ENCODE peak calls at places on chromosomes 11 and 22, in ten cellular contexts. One of them, this sample, is unnamed.

GRCh38 chr22:29379258-29379657 is 9.1 kb downstream of the AP1B1 start:
- DNase-seq in mammary epithelial cell: no peak
- DNase-seq in fibroblast of lung: no peak
- DNase-seq in HCT116: no peak
- DNase-seq in GM23338: no peak
- DNase-seq in PC-3: no peak
- DNase-seq in MM.1S: no peak
- DNase-seq in keratinocyte: no peak
- DNase-seq in GM23248: no peak
- DNase-seq in H1: no peak
- DNase-seq in this sample: no peak

GRCh38 chr11:44030276-44030932 is 17.4 kb upstream of the ACCSL start:
- DNase-seq in mammary epithelial cell: no peak
- DNase-seq in fibroblast of lung: peak
- DNase-seq in HCT116: no peak
- DNase-seq in GM23338: peak
- DNase-seq in PC-3: no peak
- DNase-seq in MM.1S: no peak
- DNase-seq in keratinocyte: no peak
- DNase-seq in GM23248: peak
- DNase-seq in H1: peak
- DNase-seq in this sample: no peak

GRCh38 chr11:115497303-115497702 is 6.9 kb downstream of the CADM1 start:
- DNase-seq in mammary epithelial cell: no peak
- DNase-seq in fibroblast of lung: peak
- DNase-seq in HCT116: no peak
- DNase-seq in GM23338: no peak
- DNase-seq in PC-3: no peak
- DNase-seq in MM.1S: peak
- DNase-seq in keratinocyte: no peak
- DNase-seq in GM23248: no peak
- DNase-seq in H1: no peak
- DNase-seq in this sample: no peak

GRCh38 chr11:114260077-114260476 is 36.1 kb upstream of the NNMT start:
- DNase-seq in mammary epithelial cell: no peak
- DNase-seq in fibroblast of lung: no peak
- DNase-seq in HCT116: no peak
- DNase-seq in GM23338: no peak
- DNase-seq in PC-3: no peak
- DNase-seq in MM.1S: no peak
- DNase-seq in keratinocyte: no peak
- DNase-seq in GM23248: no peak
- DNase-seq in H1: no peak
- DNase-seq in this sample: no peak

GRCh38 chr22:32518848-32519247 is 44.2 kb downstream of the FBXO7 start:
- DNase-seq in mammary epithelial cell: no peak
- DNase-seq in fibroblast of lung: no peak
- DNase-seq in HCT116: peak
- DNase-seq in GM23338: peak
- DNase-seq in PC-3: peak
- DNase-seq in MM.1S: no peak
- DNase-seq in keratinocyte: peak
- DNase-seq in GM23248: no peak
- DNase-seq in H1: no peak
- DNase-seq in this sample: peak

GRCh38 chr22:35299217-35299716 is 427 bp upstream of the TOM1 start:
- DNase-seq in mammary epithelial cell: no peak
- DNase-seq in fibroblast of lung: peak
- DNase-seq in HCT116: no peak
- DNase-seq in GM23338: no peak
- DNase-seq in PC-3: no peak
- DNase-seq in MM.1S: peak
- DNase-seq in keratinocyte: no peak
- DNase-seq in GM23248: peak
- DNase-seq in H1: no peak
- DNase-seq in this sample: no peak

GRCh38 chr11:74683279-74683871 is 47.9 kb downstream of the CHRDL2 start:
- DNase-seq in mammary epithelial cell: no peak
- DNase-seq in fibroblast of lung: no peak
- DNase-seq in HCT116: no peak
- DNase-seq in GM23338: peak
- DNase-seq in PC-3: no peak
- DNase-seq in MM.1S: no peak
- DNase-seq in keratinocyte: no peak
- DNase-seq in GM23248: peak
- DNase-seq in H1: peak
- DNase-seq in this sample: no peak

GRCh38 chr22:43449205-43449830 is 37.5 kb downstream of the MPPED1 start:
- DNase-seq in mammary epithelial cell: no peak
- DNase-seq in fibroblast of lung: no peak
- DNase-seq in HCT116: no peak
- DNase-seq in GM23338: peak
- DNase-seq in PC-3: no peak
- DNase-seq in MM.1S: no peak
- DNase-seq in keratinocyte: no peak
- DNase-seq in GM23248: no peak
- DNase-seq in H1: no peak
- DNase-seq in this sample: no peak

GRCh38 chr11:58731819-58732218 is at the start of gene GLYAT:
- DNase-seq in mammary epithelial cell: no peak
- DNase-seq in fibroblast of lung: no peak
- DNase-seq in HCT116: no peak
- DNase-seq in GM23338: no peak
- DNase-seq in PC-3: no peak
- DNase-seq in MM.1S: no peak
- DNase-seq in keratinocyte: no peak
- DNase-seq in GM23248: no peak
- DNase-seq in H1: no peak
- DNase-seq in this sample: no peak

GRCh38 chr11:19892387-19892786 is 179.8 kb downstream of the NAV2 start:
- DNase-seq in mammary epithelial cell: peak
- DNase-seq in fibroblast of lung: peak
- DNase-seq in HCT116: no peak
- DNase-seq in GM23338: no peak
- DNase-seq in PC-3: peak
- DNase-seq in MM.1S: no peak
- DNase-seq in keratinocyte: no peak
- DNase-seq in GM23248: peak
- DNase-seq in H1: no peak
- DNase-seq in this sample: peak

GRCh38 chr11:64239662-64240466 is 1.0 kb upstream of the FKBP2 start:
- DNase-seq in mammary epithelial cell: no peak
- DNase-seq in fibroblast of lung: no peak
- DNase-seq in HCT116: no peak
- DNase-seq in GM23338: no peak
- DNase-seq in PC-3: no peak
- DNase-seq in MM.1S: no peak
- DNase-seq in keratinocyte: no peak
- DNase-seq in GM23248: no peak
- DNase-seq in H1: no peak
- DNase-seq in this sample: no peak

GRCh38 chr11:24134879-24135588 is 361.8 kb upstream of the LUZP2 start:
- DNase-seq in mammary epithelial cell: no peak
- DNase-seq in fibroblast of lung: no peak
- DNase-seq in HCT116: no peak
- DNase-seq in GM23338: no peak
- DNase-seq in PC-3: no peak
- DNase-seq in MM.1S: no peak
- DNase-seq in keratinocyte: no peak
- DNase-seq in GM23248: no peak
- DNase-seq in H1: no peak
- DNase-seq in this sample: no peak

GRCh38 chr11:104625246-104625645 is 273.0 kb downstream of the CASP12 start:
- DNase-seq in mammary epithelial cell: peak
- DNase-seq in fibroblast of lung: peak
- DNase-seq in HCT116: no peak
- DNase-seq in GM23338: no peak
- DNase-seq in PC-3: peak
- DNase-seq in MM.1S: no peak
- DNase-seq in keratinocyte: no peak
- DNase-seq in GM23248: peak
- DNase-seq in H1: no peak
- DNase-seq in this sample: no peak

GRCh38 chr11:92941676-92942571 is 27.5 kb upstream of the MTNR1B start:
- DNase-seq in mammary epithelial cell: peak
- DNase-seq in fibroblast of lung: no peak
- DNase-seq in HCT116: peak
- DNase-seq in GM23338: peak
- DNase-seq in PC-3: peak
- DNase-seq in MM.1S: peak
- DNase-seq in keratinocyte: no peak
- DNase-seq in GM23248: peak
- DNase-seq in H1: no peak
- DNase-seq in this sample: peak

GRCh38 chr22:45096256-45096907 is 67.3 kb upstream of the NUP50 start:
- DNase-seq in mammary epithelial cell: peak
- DNase-seq in fibroblast of lung: peak
- DNase-seq in HCT116: peak
- DNase-seq in GM23338: peak
- DNase-seq in PC-3: peak
- DNase-seq in MM.1S: peak
- DNase-seq in keratinocyte: no peak
- DNase-seq in GM23248: peak
- DNase-seq in H1: peak
- DNase-seq in this sample: peak

GRCh38 chr11:95140397-95141030 is 50.9 kb downstream of the ENDOD1 start:
- DNase-seq in mammary epithelial cell: peak
- DNase-seq in fibroblast of lung: peak
- DNase-seq in HCT116: no peak
- DNase-seq in GM23338: no peak
- DNase-seq in PC-3: no peak
- DNase-seq in MM.1S: no peak
- DNase-seq in keratinocyte: no peak
- DNase-seq in GM23248: peak
- DNase-seq in H1: no peak
- DNase-seq in this sample: no peak

GRCh38 chr11:95144313-95145235 is 54.9 kb downstream of the ENDOD1 start:
- DNase-seq in mammary epithelial cell: no peak
- DNase-seq in fibroblast of lung: peak
- DNase-seq in HCT116: no peak
- DNase-seq in GM23338: no peak
- DNase-seq in PC-3: no peak
- DNase-seq in MM.1S: no peak
- DNase-seq in keratinocyte: no peak
- DNase-seq in GM23248: peak
- DNase-seq in H1: no peak
- DNase-seq in this sample: no peak

GRCh38 chr11:95142431-95142830 is 52.8 kb downstream of the ENDOD1 start:
- DNase-seq in mammary epithelial cell: no peak
- DNase-seq in fibroblast of lung: no peak
- DNase-seq in HCT116: no peak
- DNase-seq in GM23338: no peak
- DNase-seq in PC-3: no peak
- DNase-seq in MM.1S: no peak
- DNase-seq in keratinocyte: no peak
- DNase-seq in GM23248: peak
- DNase-seq in H1: no peak
- DNase-seq in this sample: no peak

GRCh38 chr11:95145430-95146063 is 55.9 kb downstream of the ENDOD1 start:
- DNase-seq in mammary epithelial cell: no peak
- DNase-seq in fibroblast of lung: no peak
- DNase-seq in HCT116: no peak
- DNase-seq in GM23338: no peak
- DNase-seq in PC-3: no peak
- DNase-seq in MM.1S: peak
- DNase-seq in keratinocyte: no peak
- DNase-seq in GM23248: no peak
- DNase-seq in H1: no peak
- DNase-seq in this sample: no peak

DNA sequence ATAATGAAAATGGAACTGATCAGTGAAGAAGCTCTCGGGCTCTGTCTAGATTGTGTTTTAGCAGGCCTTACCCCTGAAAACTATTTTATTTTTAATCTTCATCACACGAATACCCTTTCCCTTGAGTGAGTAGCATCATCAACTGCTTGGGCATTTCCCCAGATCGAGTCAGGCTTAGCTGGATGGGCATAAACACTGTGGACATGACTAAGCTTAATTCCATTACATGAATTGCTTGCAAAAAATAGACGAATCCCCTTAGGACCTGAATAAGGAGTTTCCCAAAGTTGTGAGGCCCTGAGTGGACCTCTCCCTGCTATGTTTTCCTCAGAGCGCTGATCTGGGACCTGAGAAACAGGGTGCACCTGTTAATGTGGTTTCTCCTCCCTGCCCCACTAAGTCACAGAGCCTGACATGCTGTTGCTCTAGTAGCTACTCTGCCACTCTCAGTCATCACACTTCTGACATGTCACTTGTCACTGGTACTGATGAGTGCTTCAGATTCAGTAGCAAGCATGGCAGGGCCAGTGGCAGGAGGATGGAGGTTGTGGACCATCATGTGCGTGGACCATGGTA is 53.5 kb downstream of the ENDOD1 start:
- DNase-seq in mammary epithelial cell: no peak
- DNase-seq in fibroblast of lung: peak
- DNase-seq in HCT116: no peak
- DNase-seq in GM23338: no peak
- DNase-seq in PC-3: no peak
- DNase-seq in MM.1S: no peak
- DNase-seq in keratinocyte: no peak
- DNase-seq in GM23248: peak
- DNase-seq in H1: no peak
- DNase-seq in this sample: no peak
- H3K4me2 ChIP-seq in mammary epithelial cell: no peak
- H3K4me2 ChIP-seq in fibroblast of lung: peak
- H3K4me2 ChIP-seq in HCT116: no peak
- H3K4me2 ChIP-seq in GM23338: no peak
- H3K4me2 ChIP-seq in PC-3: no peak
- H3K4me2 ChIP-seq in MM.1S: no peak
- H3K4me2 ChIP-seq in keratinocyte: no peak
- H3K4me2 ChIP-seq in GM23248: peak
- H3K4me2 ChIP-seq in H1: no peak
- H3K4me2 ChIP-seq in this sample: no peak

GRCh38 chr11:123525511-123525918 is 95.4 kb downstream of the GRAMD1B start:
- DNase-seq in mammary epithelial cell: no peak
- DNase-seq in fibroblast of lung: no peak
- DNase-seq in HCT116: no peak
- DNase-seq in GM23338: peak
- DNase-seq in PC-3: no peak
- DNase-seq in MM.1S: no peak
- DNase-seq in keratinocyte: no peak
- DNase-seq in GM23248: peak
- DNase-seq in H1: no peak
- DNase-seq in this sample: no peak
- TF ChIP-seq EZH2 in mammary epithelial cell: no peak
- TF ChIP-seq EZH2 in fibroblast of lung: no peak
- TF ChIP-seq EZH2 in HCT116: no peak
- TF ChIP-seq EZH2 in GM23338: no peak
- TF ChIP-seq EZH2 in PC-3: no peak
- TF ChIP-seq EZH2 in MM.1S: no peak
- TF ChIP-seq EZH2 in keratinocyte: no peak
- TF ChIP-seq EZH2 in GM23248: no peak
- TF ChIP-seq EZH2 in H1: no peak
- TF ChIP-seq EZH2 in this sample: no peak

GRCh38 chr11:33892906-33893594 is 1.2 kb upstream of the LMO2 start:
- DNase-seq in mammary epithelial cell: no peak
- DNase-seq in fibroblast of lung: peak
- DNase-seq in HCT116: no peak
- DNase-seq in GM23338: no peak
- DNase-seq in PC-3: no peak
- DNase-seq in MM.1S: no peak
- DNase-seq in keratinocyte: no peak
- DNase-seq in GM23248: peak
- DNase-seq in H1: no peak
- DNase-seq in this sample: no peak
- H3K4me2 ChIP-seq in mammary epithelial cell: no peak
- H3K4me2 ChIP-seq in fibroblast of lung: no peak
- H3K4me2 ChIP-seq in HCT116: no peak
- H3K4me2 ChIP-seq in GM23338: no peak
- H3K4me2 ChIP-seq in PC-3: no peak
- H3K4me2 ChIP-seq in MM.1S: peak
- H3K4me2 ChIP-seq in keratinocyte: no peak
- H3K4me2 ChIP-seq in GM23248: no peak
- H3K4me2 ChIP-seq in H1: no peak
- H3K4me2 ChIP-seq in this sample: no peak

GRCh38 chr11:2929880-2930704 is 872 bp upstream of the PHLDA2 start:
- DNase-seq in mammary epithelial cell: peak
- DNase-seq in fibroblast of lung: peak
- DNase-seq in HCT116: peak
- DNase-seq in GM23338: peak
- DNase-seq in PC-3: peak
- DNase-seq in MM.1S: peak
- DNase-seq in keratinocyte: no peak
- DNase-seq in GM23248: peak
- DNase-seq in H1: peak
- DNase-seq in this sample: no peak
- TF ChIP-seq EZH2 in mammary epithelial cell: no peak
- TF ChIP-seq EZH2 in fibroblast of lung: no peak
- TF ChIP-seq EZH2 in HCT116: no peak
- TF ChIP-seq EZH2 in GM23338: peak
- TF ChIP-seq EZH2 in PC-3: no peak
- TF ChIP-seq EZH2 in MM.1S: no peak
- TF ChIP-seq EZH2 in keratinocyte: no peak
- TF ChIP-seq EZH2 in GM23248: no peak
- TF ChIP-seq EZH2 in H1: no peak
- TF ChIP-seq EZH2 in this sample: no peak

This sample was measured in PC-9.